ENCODE peak calls at places on chromosomes 11 and 22, in six cellular contexts. W is right lobe of liver; E is HCT116; S is mucosa of descending colon; F is pancreas; K is CD4-positive, alpha-beta memory T cell. I is an unnamed sample.

GRCh38 chr22:20625270-20625669 is 117.9 kb downstream of the MED15 start:
- DNase-seq in W (no peak), E (no peak), S (no peak), F (no peak), K (no peak), I (no peak)

GRCh38 chr11:2991477-2992233 is 474 bp downstream of the NAP1L4 start:
- DNase-seq in W (no peak), E (no peak), S (no peak), F (no peak), K (no peak), I (no peak)

GRCh38 chr11:85918910-85919794 is 64.0 kb downstream of the CCDC83 start:
- DNase-seq in W (no peak), E (no peak), S (no peak), F (no peak), K (no peak), I (no peak)

GRCh38 chr22:42697542-42698013 is 23.1 kb downstream of the A4GALT start:
- DNase-seq in W (no peak), E (peak; percentile 49), S (peak; percentile 43), F (no peak), K (no peak), I (peak; percentile 93)

GRCh38 chr22:20651286-20651685 is 122.6 kb upstream of the SERPIND1 start:
- DNase-seq in W (no peak), E (no peak), S (no peak), F (peak; percentile 5), K (no peak), I (no peak)

GRCh38 chr22:37020192-37020479 is 594 bp downstream of the MPST start:
- DNase-seq in W (peak; percentile 78), E (peak; percentile 27), S (peak; percentile 79), F (no peak), K (no peak), I (no peak)

GRCh38 chr22:50702821-50703725 is 30.4 kb downstream of the SHANK3 start:
- DNase-seq in W (peak; percentile 50), E (no peak), S (no peak), F (peak; percentile 40), K (no peak), I (peak; percentile 56)

GRCh38 chr11:128411812-128412211 is 175.5 kb downstream of the ETS1 start:
- DNase-seq in W (no peak), E (no peak), S (no peak), F (no peak), K (no peak), I (no peak)

GRCh38 chr11:47305734-47306483 is 36.0 kb downstream of the MADD start:
- DNase-seq in W (no peak), E (no peak), S (no peak), F (no peak), K (no peak), I (peak; percentile 87)

GRCh38 chr22:46196268-46196667 is 45.9 kb downstream of the PPARA start:
- DNase-seq in W (peak; percentile 85), E (no peak), S (peak; percentile 70), F (no peak), K (no peak), I (no peak)

DNA sequence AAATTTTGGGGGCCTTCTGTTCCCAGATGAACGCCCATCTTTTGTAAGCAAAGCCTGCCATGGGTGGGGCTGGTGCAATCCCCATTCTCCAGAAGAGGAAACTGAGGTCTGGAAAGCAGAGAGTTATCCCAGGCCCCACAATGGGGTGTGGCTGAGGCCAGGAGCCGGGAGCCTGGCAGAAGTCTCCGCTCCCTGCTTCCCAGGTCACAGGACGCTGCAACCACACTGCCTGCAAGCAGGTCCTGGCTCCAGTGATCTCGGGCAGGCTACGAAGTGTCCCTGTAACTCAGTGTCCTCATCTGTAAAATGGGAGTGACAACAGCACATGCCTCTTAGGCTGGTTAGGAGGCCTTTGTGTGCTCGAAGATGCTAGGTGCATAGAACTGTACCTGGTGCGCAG is 1.7 kb downstream of the PLCB3 start:
- DNase-seq in W (no peak), E (no peak), S (no peak), F (no peak), K (no peak), I (no peak)
- H3K4me1 ChIP-seq in W (no peaks in the 10 kb centered on the region), E (peaks cover 23% of the 10 kb centered on the region), S (peaks cover 17% of the 10 kb centered on the region), F (peaks cover 4% of the 10 kb centered on the region), K (peaks cover 31% of the 10 kb centered on the region), I (peaks cover 22% of the 10 kb centered on the region)

DNA sequence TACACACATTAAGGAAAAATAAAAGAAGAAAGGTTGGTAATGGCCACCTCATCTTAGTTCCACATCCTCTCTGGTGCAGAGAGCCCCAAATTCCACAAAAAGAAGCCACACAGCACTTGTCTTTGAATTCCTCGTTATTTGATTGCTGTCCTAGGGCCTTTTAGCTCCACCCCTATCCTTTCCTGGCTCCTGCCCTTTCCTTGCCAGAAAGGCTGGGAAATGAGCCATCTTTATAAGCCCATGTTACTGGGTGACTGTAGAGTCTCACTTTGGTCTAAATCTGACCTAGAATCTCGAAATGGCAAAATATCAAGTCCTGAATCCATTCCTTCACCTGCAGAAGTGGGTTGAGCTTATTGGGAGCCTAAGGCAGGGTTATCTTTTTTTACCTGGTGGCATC is 4.3 kb upstream of the TMEM132A start:
- DNase-seq in W (no peak), E (no peak), S (no peak), F (no peak), K (no peak), I (no peak)
- H3K4me1 ChIP-seq in W (no peaks in the 10 kb centered on the region), E (peaks cover 30% of the 10 kb centered on the region), S (peaks cover 24% of the 10 kb centered on the region), F (peaks cover 11% of the 10 kb centered on the region), K (peaks cover 32% of the 10 kb centered on the region), I (peaks cover 3% of the 10 kb centered on the region)

DNA sequence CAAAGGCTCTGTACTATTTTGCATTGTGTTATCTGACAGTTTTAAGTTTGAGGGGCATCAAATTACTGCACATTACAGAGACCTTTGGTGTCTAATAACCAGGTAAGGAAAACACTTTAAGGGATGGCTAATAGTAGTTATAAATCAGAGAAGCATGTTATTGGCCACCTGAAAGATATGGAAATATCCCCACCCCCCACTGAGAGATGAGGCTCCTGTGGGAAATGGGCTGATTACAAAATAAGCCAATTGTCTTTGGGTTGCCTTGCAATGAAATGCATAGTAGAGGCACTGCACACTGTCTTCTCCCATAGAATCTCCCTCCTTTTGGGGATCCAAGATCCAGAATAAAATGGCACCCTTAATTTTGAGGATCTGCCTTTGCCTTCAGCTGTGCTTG is 91.0 kb downstream of the IGLL5 start:
- DNase-seq in W (no peak), E (no peak), S (no peak), F (no peak), K (no peak), I (no peak)
- H3K4me1 ChIP-seq in W (peaks cover 2% of the 10 kb centered on the region), E (no peaks in the 10 kb centered on the region), S (no peaks in the 10 kb centered on the region), F (no peaks in the 10 kb centered on the region), K (no peaks in the 10 kb centered on the region), I (no peaks in the 10 kb centered on the region)

DNA sequence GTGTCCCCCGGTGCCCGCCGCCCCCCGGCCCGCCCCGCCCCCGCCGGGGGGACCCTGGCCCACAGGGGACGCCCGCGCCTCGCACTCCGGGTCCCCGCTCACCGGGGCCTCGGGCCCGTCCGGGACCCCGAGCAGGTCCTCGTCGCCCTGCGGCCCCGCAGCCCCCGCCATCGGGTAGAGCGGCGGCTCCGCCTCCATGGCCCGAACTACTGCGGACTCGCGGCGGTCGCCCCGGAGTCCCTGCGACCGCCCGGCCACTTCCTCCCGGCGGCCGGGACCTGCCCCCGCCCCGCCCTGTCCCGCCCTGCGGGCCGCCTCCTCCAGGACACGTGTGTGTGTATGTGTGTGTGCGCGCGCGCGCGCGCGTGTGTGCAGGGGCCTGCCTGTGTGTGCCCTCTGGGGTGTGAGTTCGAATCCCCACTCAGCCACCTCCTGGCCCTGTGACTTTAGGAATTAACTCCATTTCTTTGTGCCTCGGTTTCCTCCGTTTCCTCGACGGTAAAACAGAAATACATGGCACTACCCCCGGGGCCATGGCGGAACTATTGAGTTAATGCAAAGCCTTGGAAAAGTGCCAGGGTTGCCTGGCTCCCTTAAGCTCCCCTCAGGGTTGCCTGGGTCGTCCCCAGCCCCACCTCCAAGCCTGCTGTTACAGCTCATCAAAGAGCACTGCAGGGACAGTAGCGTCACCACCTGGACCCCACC is at the start of gene UNC93B1:
- DNase-seq in W (peak; percentile 95), E (peak; percentile 67), S (peak; percentile 97), F (peak; percentile 94), K (peak; percentile 77), I (peak; percentile 97)
- H3K4me1 ChIP-seq in W (peaks cover 2% of the 10 kb centered on the region), E (peaks cover 24% of the 10 kb centered on the region), S (peaks cover 23% of the 10 kb centered on the region), F (peaks cover 14% of the 10 kb centered on the region), K (peaks cover 11% of the 10 kb centered on the region), I (peaks cover 9% of the 10 kb centered on the region)

DNA sequence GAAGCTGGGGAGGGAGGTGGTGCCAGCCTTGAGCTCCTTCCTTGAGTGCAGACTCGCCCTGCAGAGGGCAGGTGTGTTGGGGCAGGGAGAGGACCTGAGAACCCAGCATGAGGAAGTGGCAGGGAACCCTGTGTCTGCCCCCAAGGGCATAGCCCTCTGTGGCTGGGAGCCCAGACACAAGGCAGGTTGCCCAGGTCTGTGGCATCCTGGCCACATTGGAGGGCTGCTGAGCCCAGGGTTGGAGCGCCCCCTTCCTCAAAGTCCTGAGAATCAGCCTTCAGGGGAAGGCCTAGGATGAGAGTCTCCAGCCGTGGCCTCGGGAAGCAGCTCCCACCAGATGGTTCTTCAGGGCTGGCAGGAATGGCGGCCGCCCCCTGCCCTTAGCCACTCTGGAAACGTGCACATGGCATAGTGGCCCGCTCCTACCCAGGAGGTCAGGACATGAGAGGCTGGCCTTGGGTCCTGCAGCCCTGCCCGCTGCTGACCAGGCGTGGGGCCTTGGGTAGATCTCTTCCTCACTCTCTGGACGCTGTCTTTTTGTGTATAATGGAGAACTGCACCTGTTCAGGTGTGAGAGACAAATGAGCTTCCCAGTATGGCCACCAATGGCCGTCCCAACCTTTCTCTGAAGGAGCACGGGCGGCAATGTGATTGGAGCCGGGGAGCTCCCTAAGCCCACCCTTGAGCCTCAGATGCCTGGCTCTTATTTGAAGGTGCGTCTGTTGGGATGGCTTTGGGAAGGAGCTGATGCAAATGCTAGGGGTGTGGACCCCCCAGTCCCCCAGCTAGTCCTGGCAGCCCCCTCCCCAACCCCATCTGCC is 4.5 kb upstream of the CDC42BPG start:
- DNase-seq in W (peak; percentile 90), E (no peak), S (peak; percentile 91), F (peak; percentile 78), K (no peak), I (peak; percentile 88)
- H3K4me1 ChIP-seq in W (no peaks in the 10 kb centered on the region), E (peaks cover 76% of the 10 kb centered on the region), S (peaks cover 43% of the 10 kb centered on the region), F (peaks cover 17% of the 10 kb centered on the region), K (peaks cover 78% of the 10 kb centered on the region), I (peaks cover 7% of the 10 kb centered on the region)

I was measured in kidney.